ENCODE peak calls at places on chromosomes 3 and 15, in seven cellular contexts. V is body of pancreas, C is A549, Z is IMR-90, G is ovary, J is HCT116, H is breast epithelium. B is an unnamed sample.

GRCh38 chr15:75200765-75201608 is 695 bp upstream of the C15orf39 start:
- DNase-seq in V (peak; percentile 92), C (no peak), Z (no peak), G (peak; percentile 59), J (peak; percentile 44), H (peak; percentile 85), B (no peak)

GRCh38 chr15:28093761-28094535 is 5.2 kb downstream of the OCA2 start:
- DNase-seq in V (no peak), C (no peak), Z (no peak), G (no peak), J (no peak), H (no peak), B (no peak)

GRCh38 chr15:37733628-37734027 is 200.8 kb upstream of the TMCO5A start:
- DNase-seq in V (no peak), C (no peak), Z (no peak), G (no peak), J (no peak), H (no peak), B (no peak)

GRCh38 chr3:122094125-122094524 is 39.0 kb downstream of the CD86 start:
- DNase-seq in V (no peak), C (no peak), Z (no peak), G (no peak), J (no peak), H (no peak), B (no peak)

GRCh38 chr3:56613016-56613415 is 56.0 kb downstream of the CCDC66 start:
- DNase-seq in V (no peak), C (no peak), Z (no peak), G (no peak), J (no peak), H (no peak), B (no peak)

GRCh38 chr3:8579101-8579500 is 65.5 kb downstream of the SSUH2 start:
- DNase-seq in V (no peak), C (no peak), Z (peak; percentile 42), G (no peak), J (no peak), H (no peak), B (peak; percentile 54)

GRCh38 chr15:67202991-67203390 is 51.5 kb downstream of the AAGAB start:
- DNase-seq in V (no peak), C (no peak), Z (no peak), G (no peak), J (no peak), H (no peak), B (no peak)

GRCh38 chr15:92600902-92601301 is 54.7 kb downstream of the FAM174B start:
- DNase-seq in V (no peak), C (no peak), Z (no peak), G (no peak), J (no peak), H (no peak), B (no peak)

GRCh38 chr3:42763023-42763422 is 10.0 kb downstream of the CCDC13 start:
- DNase-seq in V (no peak), C (no peak), Z (peak; percentile 81), G (no peak), J (no peak), H (no peak), B (no peak)

GRCh38 chr15:99167201-99167600 is 62.3 kb downstream of the SYNM start:
- DNase-seq in V (no peak), C (no peak), Z (no peak), G (no peak), J (no peak), H (no peak), B (no peak)

GRCh38 chr3:103083848-103084631 is 649.2 kb downstream of the ZPLD1 start:
- DNase-seq in V (no peak), C (no peak), Z (no peak), G (no peak), J (no peak), H (no peak), B (no peak)

GRCh38 chr3:73610493-73610892 is 14.2 kb downstream of the PDZRN3 start:
- DNase-seq in V (no peak), C (no peak), Z (no peak), G (no peak), J (no peak), H (no peak), B (no peak)

GRCh38 chr15:66850078-66850991 is 148.3 kb downstream of the SMAD6 start:
- DNase-seq in V (no peak), C (no peak), Z (no peak), G (peak; percentile 53), J (no peak), H (no peak), B (peak; percentile 82)

GRCh38 chr3:53828581-53828980 is 17.6 kb downstream of the CHDH start:
- DNase-seq in V (no peak), C (no peak), Z (no peak), G (no peak), J (no peak), H (no peak), B (no peak)

GRCh38 chr15:59516655-59517461 is 78.9 kb downstream of the FAM81A start:
- DNase-seq in V (no peak), C (no peak), Z (no peak), G (no peak), J (no peak), H (no peak), B (no peak)

GRCh38 chr3:171954644-171955365 is 84.6 kb upstream of the FNDC3B start:
- DNase-seq in V (no peak), C (no peak), Z (no peak), G (no peak), J (no peak), H (no peak), B (no peak)

GRCh38 chr3:149969110-149969944 is 1.4 kb downstream of the PFN2 start:
- DNase-seq in V (peak; percentile 55), C (peak; percentile 89), Z (peak; percentile 87), G (peak; percentile 42), J (peak; percentile 57), H (peak; percentile 27), B (no peak)

GRCh38 chr3:5267253-5267652 is 79.7 kb downstream of the EDEM1 start:
- DNase-seq in V (no peak), C (no peak), Z (no peak), G (no peak), J (no peak), H (no peak), B (no peak)

GRCh38 chr3:55629432-55629831 is 142.3 kb upstream of the WNT5A start:
- DNase-seq in V (peak; percentile 60), C (no peak), Z (peak; percentile 31), G (peak; percentile 37), J (no peak), H (peak; percentile 54), B (no peak)

GRCh38 chr15:31269961-31270575 is 56.6 kb upstream of the KLF13 start:
- DNase-seq in V (no peak), C (no peak), Z (no peak), G (no peak), J (no peak), H (peak; percentile 7), B (peak; percentile 49)

GRCh38 chr15:66611257-66612053 is 45.7 kb upstream of the LCTL start:
- DNase-seq in V (peak; percentile 90), C (no peak), Z (no peak), G (no peak), J (no peak), H (peak; percentile 53), B (no peak)

GRCh38 chr3:117393119-117393518 is 683.5 kb downstream of the TUSC7 start:
- DNase-seq in V (no peak), C (no peak), Z (peak; percentile 85), G (no peak), J (no peak), H (no peak), B (no peak)

GRCh38 chr3:172713316-172713715 is 2.4 kb upstream of the NCEH1 start:
- DNase-seq in V (no peak), C (no peak), Z (no peak), G (no peak), J (no peak), H (no peak), B (no peak)

GRCh38 chr15:63803106-63803886 is 30.5 kb downstream of the HERC1 start:
- DNase-seq in V (no peak), C (no peak), Z (no peak), G (no peak), J (no peak), H (no peak), B (no peak)

GRCh38 chr3:100523050-100523760 is 30.8 kb downstream of the TMEM45A start:
- DNase-seq in V (no peak), C (no peak), Z (no peak), G (no peak), J (no peak), H (no peak), B (no peak)

GRCh38 chr3:62632510-62633294 is 242.5 kb downstream of the CADPS start:
- DNase-seq in V (peak; percentile 5), C (no peak), Z (no peak), G (no peak), J (no peak), H (no peak), B (no peak)

GRCh38 chr3:40782086-40782721 is 257.4 kb downstream of the ZNF621 start:
- DNase-seq in V (no peak), C (peak; percentile 27), Z (no peak), G (no peak), J (no peak), H (no peak), B (no peak)

DNA sequence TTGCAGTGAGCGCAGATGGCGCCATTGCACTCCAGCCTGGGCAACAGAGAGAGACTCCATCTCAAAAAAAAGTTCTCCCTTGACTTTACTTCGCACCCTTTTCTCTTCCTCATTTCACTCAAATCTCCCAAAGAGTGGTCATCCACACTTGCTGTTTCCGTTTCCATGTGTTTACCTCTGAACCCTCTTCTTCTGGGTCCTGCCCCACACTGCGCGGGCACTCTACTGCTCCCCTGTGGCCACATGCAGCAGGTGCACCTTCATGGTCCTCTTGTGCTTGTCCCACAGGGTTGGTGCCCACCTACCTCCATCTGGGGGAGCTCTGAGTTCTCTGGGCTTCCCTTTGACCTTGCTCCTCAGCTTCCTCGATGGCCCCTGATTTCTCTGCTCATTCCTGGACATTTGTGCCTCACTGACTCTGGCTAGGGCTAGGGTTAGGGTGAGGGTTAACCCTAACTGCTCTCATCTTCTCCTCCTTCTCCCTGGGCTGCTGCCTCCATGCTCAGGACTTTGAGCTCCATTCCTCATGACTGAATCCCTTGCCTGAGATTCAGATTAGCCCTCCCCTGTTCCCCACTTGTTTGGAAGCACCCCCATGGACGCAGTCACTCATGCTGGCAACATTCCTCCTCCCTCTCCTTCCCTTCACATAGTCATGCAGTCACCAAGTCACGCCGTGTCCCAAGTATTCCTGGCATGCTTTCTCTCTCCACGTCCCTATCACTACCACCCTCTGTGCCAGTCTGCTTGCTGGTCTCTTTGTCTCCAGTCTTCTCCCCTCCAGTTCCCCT is 26.6 kb upstream of the KY start:
- DNase-seq in V (no peak), C (peak; percentile 19), Z (no peak), G (no peak), J (peak; percentile 16), H (no peak), B (no peak)
- TF ChIP-seq CTCF in V (no peak), C (no peak), Z (peak; percentile 20), G (no peak), J (peak; percentile 94), H (no peak), B (no peak)

GRCh38 chr3:181715601-181716340 is 4.0 kb downstream of the SOX2 start:
- DNase-seq in V (no peak), C (no peak), Z (no peak), G (no peak), J (no peak), H (no peak), B (no peak)
- TF ChIP-seq POLR2A in V (no peak), C (no peak), Z (no peak), G (no peak), J (no peak), H (no peak), B (no peak)

GRCh38 chr15:62706361-62706760 is 336.2 kb upstream of the TPM1 start:
- DNase-seq in V (no peak), C (peak; percentile 26), Z (no peak), G (no peak), J (no peak), H (no peak), B (no peak)
- TF ChIP-seq CTCF in V (no peak), C (peak; percentile 33), Z (no peak), G (no peak), J (peak; percentile 6), H (no peak), B (no peak)

GRCh38 chr3:188518835-188519452 is 365.0 kb downstream of the LPP start:
- DNase-seq in V (no peak), C (no peak), Z (no peak), G (no peak), J (no peak), H (no peak), B (no peak)
- TF ChIP-seq POLR2A in V (no peak), C (no peak), Z (no peak), G (no peak), J (no peak), H (no peak), B (no peak)